ENCODE peak calls at places on chromosomes 4 and X, in six cellular contexts. One of them, this sample, is unnamed.

GRCh38 chr4:107276052-107276451 is 239.9 kb upstream of the DKK2 start:
- DNase-seq in GM04504: no peak
- DNase-seq in SW 1271: no peak
- DNase-seq in stimulated activated CD4-positive, alpha-beta T cell treated with anti-CD3 and anti-CD28 coated beads, TNF-alpha, amount 100 ng/mL, for 48 hours: no peak
- DNase-seq in cardiac muscle cell: no peak
- DNase-seq in adrenal gland: no peak
- DNase-seq in this sample: no peak

GRCh38 chr4:150997141-150997540 is 17.9 kb downstream of the LRBA start:
- DNase-seq in GM04504: no peak
- DNase-seq in SW 1271: no peak
- DNase-seq in stimulated activated CD4-positive, alpha-beta T cell treated with anti-CD3 and anti-CD28 coated beads, TNF-alpha, amount 100 ng/mL, for 48 hours: no peak
- DNase-seq in cardiac muscle cell: no peak
- DNase-seq in adrenal gland: no peak
- DNase-seq in this sample: no peak

GRCh38 chrX:57286507-57287251 is at the start of gene FAAH2:
- DNase-seq in GM04504: no peak
- DNase-seq in SW 1271: no peak
- DNase-seq in stimulated activated CD4-positive, alpha-beta T cell treated with anti-CD3 and anti-CD28 coated beads, TNF-alpha, amount 100 ng/mL, for 48 hours: peak; percentile 26
- DNase-seq in cardiac muscle cell: no peak
- DNase-seq in adrenal gland: peak; percentile 26
- DNase-seq in this sample: peak; percentile 93

GRCh38 chrX:68433981-68434299 is 645 bp upstream of the OPHN1 start:
- DNase-seq in GM04504: no peak
- DNase-seq in SW 1271: no peak
- DNase-seq in stimulated activated CD4-positive, alpha-beta T cell treated with anti-CD3 and anti-CD28 coated beads, TNF-alpha, amount 100 ng/mL, for 48 hours: no peak
- DNase-seq in cardiac muscle cell: no peak
- DNase-seq in adrenal gland: no peak
- DNase-seq in this sample: no peak

GRCh38 chr4:95191537-95191936 is 357.2 kb downstream of the UNC5C start:
- DNase-seq in GM04504: no peak
- DNase-seq in SW 1271: no peak
- DNase-seq in stimulated activated CD4-positive, alpha-beta T cell treated with anti-CD3 and anti-CD28 coated beads, TNF-alpha, amount 100 ng/mL, for 48 hours: no peak
- DNase-seq in cardiac muscle cell: no peak
- DNase-seq in adrenal gland: no peak
- DNase-seq in this sample: no peak

GRCh38 chr4:173748353-173748752 is 218.3 kb upstream of the HAND2 start:
- DNase-seq in GM04504: no peak
- DNase-seq in SW 1271: no peak
- DNase-seq in stimulated activated CD4-positive, alpha-beta T cell treated with anti-CD3 and anti-CD28 coated beads, TNF-alpha, amount 100 ng/mL, for 48 hours: no peak
- DNase-seq in cardiac muscle cell: peak; percentile 55
- DNase-seq in adrenal gland: no peak
- DNase-seq in this sample: no peak

GRCh38 chr4:150078996-150079581 is 844 bp downstream of the DCLK2 start:
- DNase-seq in GM04504: no peak
- DNase-seq in SW 1271: no peak
- DNase-seq in stimulated activated CD4-positive, alpha-beta T cell treated with anti-CD3 and anti-CD28 coated beads, TNF-alpha, amount 100 ng/mL, for 48 hours: no peak
- DNase-seq in cardiac muscle cell: peak; percentile 29
- DNase-seq in adrenal gland: peak; percentile 31
- DNase-seq in this sample: peak; percentile 43

GRCh38 chr4:123825596-123826291 is 429.1 kb downstream of the SPRY1 start:
- DNase-seq in GM04504: no peak
- DNase-seq in SW 1271: no peak
- DNase-seq in stimulated activated CD4-positive, alpha-beta T cell treated with anti-CD3 and anti-CD28 coated beads, TNF-alpha, amount 100 ng/mL, for 48 hours: no peak
- DNase-seq in cardiac muscle cell: no peak
- DNase-seq in adrenal gland: no peak
- DNase-seq in this sample: no peak

GRCh38 chr4:108116423-108117168 is 52.1 kb downstream of the LEF1 start:
- DNase-seq in GM04504: no peak
- DNase-seq in SW 1271: no peak
- DNase-seq in stimulated activated CD4-positive, alpha-beta T cell treated with anti-CD3 and anti-CD28 coated beads, TNF-alpha, amount 100 ng/mL, for 48 hours: no peak
- DNase-seq in cardiac muscle cell: no peak
- DNase-seq in adrenal gland: no peak
- DNase-seq in this sample: no peak

GRCh38 chrX:46500054-46500453 is 45.2 kb downstream of the ZNF674 start:
- DNase-seq in GM04504: no peak
- DNase-seq in SW 1271: no peak
- DNase-seq in stimulated activated CD4-positive, alpha-beta T cell treated with anti-CD3 and anti-CD28 coated beads, TNF-alpha, amount 100 ng/mL, for 48 hours: no peak
- DNase-seq in cardiac muscle cell: no peak
- DNase-seq in adrenal gland: no peak
- DNase-seq in this sample: no peak

GRCh38 chr4:84050014-84050413 is 449.1 kb downstream of the NKX6-1 start:
- DNase-seq in GM04504: no peak
- DNase-seq in SW 1271: no peak
- DNase-seq in stimulated activated CD4-positive, alpha-beta T cell treated with anti-CD3 and anti-CD28 coated beads, TNF-alpha, amount 100 ng/mL, for 48 hours: no peak
- DNase-seq in cardiac muscle cell: no peak
- DNase-seq in adrenal gland: no peak
- DNase-seq in this sample: no peak

GRCh38 chr4:6606465-6607235 is 31.7 kb downstream of the MAN2B2 start:
- DNase-seq in GM04504: no peak
- DNase-seq in SW 1271: no peak
- DNase-seq in stimulated activated CD4-positive, alpha-beta T cell treated with anti-CD3 and anti-CD28 coated beads, TNF-alpha, amount 100 ng/mL, for 48 hours: no peak
- DNase-seq in cardiac muscle cell: no peak
- DNase-seq in adrenal gland: no peak
- DNase-seq in this sample: no peak

GRCh38 chrX:69128573-69128972 is 36.7 kb downstream of the PJA1 start:
- DNase-seq in GM04504: no peak
- DNase-seq in SW 1271: no peak
- DNase-seq in stimulated activated CD4-positive, alpha-beta T cell treated with anti-CD3 and anti-CD28 coated beads, TNF-alpha, amount 100 ng/mL, for 48 hours: no peak
- DNase-seq in cardiac muscle cell: peak; percentile 52
- DNase-seq in adrenal gland: no peak
- DNase-seq in this sample: no peak

GRCh38 chr4:184668511-184669114 is 19.1 kb downstream of the PRIMPOL start:
- DNase-seq in GM04504: no peak
- DNase-seq in SW 1271: no peak
- DNase-seq in stimulated activated CD4-positive, alpha-beta T cell treated with anti-CD3 and anti-CD28 coated beads, TNF-alpha, amount 100 ng/mL, for 48 hours: no peak
- DNase-seq in cardiac muscle cell: peak; percentile 37
- DNase-seq in adrenal gland: no peak
- DNase-seq in this sample: no peak

GRCh38 chr4:169315530-169316306 is 45.0 kb upstream of the SH3RF1 start:
- DNase-seq in GM04504: no peak
- DNase-seq in SW 1271: no peak
- DNase-seq in stimulated activated CD4-positive, alpha-beta T cell treated with anti-CD3 and anti-CD28 coated beads, TNF-alpha, amount 100 ng/mL, for 48 hours: no peak
- DNase-seq in cardiac muscle cell: peak; percentile 40
- DNase-seq in adrenal gland: no peak
- DNase-seq in this sample: no peak

GRCh38 chr4:5378002-5378401 is 326.7 kb downstream of the STK32B start:
- DNase-seq in GM04504: no peak
- DNase-seq in SW 1271: no peak
- DNase-seq in stimulated activated CD4-positive, alpha-beta T cell treated with anti-CD3 and anti-CD28 coated beads, TNF-alpha, amount 100 ng/mL, for 48 hours: no peak
- DNase-seq in cardiac muscle cell: no peak
- DNase-seq in adrenal gland: no peak
- DNase-seq in this sample: no peak

GRCh38 chr4:53365121-53365485 is 758 bp downstream of the SCFD2 start:
- DNase-seq in GM04504: no peak
- DNase-seq in SW 1271: no peak
- DNase-seq in stimulated activated CD4-positive, alpha-beta T cell treated with anti-CD3 and anti-CD28 coated beads, TNF-alpha, amount 100 ng/mL, for 48 hours: no peak
- DNase-seq in cardiac muscle cell: peak; percentile 31
- DNase-seq in adrenal gland: no peak
- DNase-seq in this sample: peak; percentile 9

GRCh38 chr4:53307210-53307609 is 58.7 kb downstream of the SCFD2 start:
- DNase-seq in GM04504: no peak
- DNase-seq in SW 1271: no peak
- DNase-seq in stimulated activated CD4-positive, alpha-beta T cell treated with anti-CD3 and anti-CD28 coated beads, TNF-alpha, amount 100 ng/mL, for 48 hours: no peak
- DNase-seq in cardiac muscle cell: no peak
- DNase-seq in adrenal gland: no peak
- DNase-seq in this sample: no peak

GRCh38 chr4:53595823-53596222 is 4.5 kb upstream of the LNX1 start:
- DNase-seq in GM04504: no peak
- DNase-seq in SW 1271: no peak
- DNase-seq in stimulated activated CD4-positive, alpha-beta T cell treated with anti-CD3 and anti-CD28 coated beads, TNF-alpha, amount 100 ng/mL, for 48 hours: no peak
- DNase-seq in cardiac muscle cell: no peak
- DNase-seq in adrenal gland: no peak
- DNase-seq in this sample: no peak

GRCh38 chr4:173835863-173836262 is 305.8 kb upstream of the HAND2 start:
- DNase-seq in GM04504: peak; percentile 8
- DNase-seq in SW 1271: no peak
- DNase-seq in stimulated activated CD4-positive, alpha-beta T cell treated with anti-CD3 and anti-CD28 coated beads, TNF-alpha, amount 100 ng/mL, for 48 hours: no peak
- DNase-seq in cardiac muscle cell: peak; percentile 80
- DNase-seq in adrenal gland: peak; percentile 10
- DNase-seq in this sample: no peak

GRCh38 chr4:16883816-16884215 is 14.6 kb downstream of the LDB2 start:
- DNase-seq in GM04504: no peak
- DNase-seq in SW 1271: no peak
- DNase-seq in stimulated activated CD4-positive, alpha-beta T cell treated with anti-CD3 and anti-CD28 coated beads, TNF-alpha, amount 100 ng/mL, for 48 hours: no peak
- DNase-seq in cardiac muscle cell: no peak
- DNase-seq in adrenal gland: no peak
- DNase-seq in this sample: no peak

GRCh38 chrX:38804481-38805293 is 3.4 kb downstream of the MID1IP1 start:
- DNase-seq in GM04504: no peak
- DNase-seq in SW 1271: no peak
- DNase-seq in stimulated activated CD4-positive, alpha-beta T cell treated with anti-CD3 and anti-CD28 coated beads, TNF-alpha, amount 100 ng/mL, for 48 hours: no peak
- DNase-seq in cardiac muscle cell: peak; percentile 42
- DNase-seq in adrenal gland: peak; percentile 44
- DNase-seq in this sample: peak; percentile 28

GRCh38 chrX:150887906-150888465 is 10.5 kb downstream of the CD99L2 start:
- DNase-seq in GM04504: no peak
- DNase-seq in SW 1271: no peak
- DNase-seq in stimulated activated CD4-positive, alpha-beta T cell treated with anti-CD3 and anti-CD28 coated beads, TNF-alpha, amount 100 ng/mL, for 48 hours: no peak
- DNase-seq in cardiac muscle cell: no peak
- DNase-seq in adrenal gland: no peak
- DNase-seq in this sample: no peak

GRCh38 chrX:149495573-149496071 is 9.5 kb downstream of the IDS start:
- DNase-seq in GM04504: peak; percentile 59
- DNase-seq in SW 1271: peak; percentile 48
- DNase-seq in stimulated activated CD4-positive, alpha-beta T cell treated with anti-CD3 and anti-CD28 coated beads, TNF-alpha, amount 100 ng/mL, for 48 hours: no peak
- DNase-seq in cardiac muscle cell: peak; percentile 39
- DNase-seq in adrenal gland: no peak
- DNase-seq in this sample: no peak

This sample was measured in body of pancreas.